ENCODE peak calls at places on chromosome 1, in nine cellular contexts. One of them, this sample, is unnamed.
A peak's percentile ranks its signal among the peaks of the same experiment; 100 is the strongest.

GRCh38 chr1:220013497-220013896 is 32.8 kb downstream of the EPRS1 start:
- DNase-seq in stimulated activated CD8-positive, alpha-beta memory T cell treated with anti-CD3 and anti-CD28 coated beads, Interleukin-15, amount 100 ng/mL, for 4 hours: no peak
- DNase-seq in AG04449: no peak
- DNase-seq in fibroblast of mammary gland: peak; percentile 64
- DNase-seq in activated T-cell treated with anti-CD3 and anti-CD28 coated beads for 1 hour: no peak
- DNase-seq in adrenal gland: peak; percentile 37
- DNase-seq in heart right ventricle: no peak
- DNase-seq in fibroblast of the conjunctiva: peak; percentile 9
- DNase-seq in neural crest cell: no peak
- DNase-seq in this sample: no peak

GRCh38 chr1:241706967-241707366 is 54.9 kb downstream of the WDR64 start:
- DNase-seq in stimulated activated CD8-positive, alpha-beta memory T cell treated with anti-CD3 and anti-CD28 coated beads, Interleukin-15, amount 100 ng/mL, for 4 hours: no peak
- DNase-seq in AG04449: no peak
- DNase-seq in fibroblast of mammary gland: peak; percentile 90
- DNase-seq in activated T-cell treated with anti-CD3 and anti-CD28 coated beads for 1 hour: no peak
- DNase-seq in adrenal gland: no peak
- DNase-seq in heart right ventricle: no peak
- DNase-seq in fibroblast of the conjunctiva: peak; percentile 67
- DNase-seq in neural crest cell: no peak
- DNase-seq in this sample: no peak

GRCh38 chr1:59672851-59673574 is 141.7 kb upstream of the HOOK1 start:
- DNase-seq in stimulated activated CD8-positive, alpha-beta memory T cell treated with anti-CD3 and anti-CD28 coated beads, Interleukin-15, amount 100 ng/mL, for 4 hours: no peak
- DNase-seq in AG04449: no peak
- DNase-seq in fibroblast of mammary gland: peak; percentile 88
- DNase-seq in activated T-cell treated with anti-CD3 and anti-CD28 coated beads for 1 hour: no peak
- DNase-seq in adrenal gland: no peak
- DNase-seq in heart right ventricle: no peak
- DNase-seq in fibroblast of the conjunctiva: no peak
- DNase-seq in neural crest cell: no peak
- DNase-seq in this sample: no peak

GRCh38 chr1:161198206-161198876 is 513 bp downstream of the ADAMTS4 start:
- DNase-seq in stimulated activated CD8-positive, alpha-beta memory T cell treated with anti-CD3 and anti-CD28 coated beads, Interleukin-15, amount 100 ng/mL, for 4 hours: no peak
- DNase-seq in AG04449: no peak
- DNase-seq in fibroblast of mammary gland: peak; percentile 48
- DNase-seq in activated T-cell treated with anti-CD3 and anti-CD28 coated beads for 1 hour: no peak
- DNase-seq in adrenal gland: no peak
- DNase-seq in heart right ventricle: no peak
- DNase-seq in fibroblast of the conjunctiva: no peak
- DNase-seq in neural crest cell: peak; percentile 29
- DNase-seq in this sample: peak; percentile 87

GRCh38 chr1:29752141-29752540 is 515.8 kb downstream of the PTPRU start:
- DNase-seq in stimulated activated CD8-positive, alpha-beta memory T cell treated with anti-CD3 and anti-CD28 coated beads, Interleukin-15, amount 100 ng/mL, for 4 hours: no peak
- DNase-seq in AG04449: no peak
- DNase-seq in fibroblast of mammary gland: no peak
- DNase-seq in activated T-cell treated with anti-CD3 and anti-CD28 coated beads for 1 hour: no peak
- DNase-seq in adrenal gland: no peak
- DNase-seq in heart right ventricle: no peak
- DNase-seq in fibroblast of the conjunctiva: no peak
- DNase-seq in neural crest cell: peak; percentile 26
- DNase-seq in this sample: no peak

GRCh38 chr1:22412932-22413727 is 38.5 kb upstream of the ZBTB40 start:
- DNase-seq in stimulated activated CD8-positive, alpha-beta memory T cell treated with anti-CD3 and anti-CD28 coated beads, Interleukin-15, amount 100 ng/mL, for 4 hours: no peak
- DNase-seq in AG04449: no peak
- DNase-seq in fibroblast of mammary gland: peak; percentile 40
- DNase-seq in activated T-cell treated with anti-CD3 and anti-CD28 coated beads for 1 hour: no peak
- DNase-seq in adrenal gland: peak; percentile 79
- DNase-seq in heart right ventricle: no peak
- DNase-seq in fibroblast of the conjunctiva: no peak
- DNase-seq in neural crest cell: no peak
- DNase-seq in this sample: no peak

GRCh38 chr1:33050221-33051076 is 13.8 kb upstream of the AK2 start:
- DNase-seq in stimulated activated CD8-positive, alpha-beta memory T cell treated with anti-CD3 and anti-CD28 coated beads, Interleukin-15, amount 100 ng/mL, for 4 hours: no peak
- DNase-seq in AG04449: peak; percentile 82
- DNase-seq in fibroblast of mammary gland: peak; percentile 90
- DNase-seq in activated T-cell treated with anti-CD3 and anti-CD28 coated beads for 1 hour: no peak
- DNase-seq in adrenal gland: peak; percentile 27
- DNase-seq in heart right ventricle: no peak
- DNase-seq in fibroblast of the conjunctiva: peak; percentile 96
- DNase-seq in neural crest cell: no peak
- DNase-seq in this sample: no peak

GRCh38 chr1:2391034-2391384 is 345 bp downstream of the MORN1 start:
- DNase-seq in stimulated activated CD8-positive, alpha-beta memory T cell treated with anti-CD3 and anti-CD28 coated beads, Interleukin-15, amount 100 ng/mL, for 4 hours: no peak
- DNase-seq in AG04449: no peak
- DNase-seq in fibroblast of mammary gland: peak; percentile 20
- DNase-seq in activated T-cell treated with anti-CD3 and anti-CD28 coated beads for 1 hour: no peak
- DNase-seq in adrenal gland: no peak
- DNase-seq in heart right ventricle: no peak
- DNase-seq in fibroblast of the conjunctiva: no peak
- DNase-seq in neural crest cell: peak; percentile 28
- DNase-seq in this sample: no peak

GRCh38 chr1:79069828-79070227 is 63.3 kb upstream of the ADGRL4 start:
- DNase-seq in stimulated activated CD8-positive, alpha-beta memory T cell treated with anti-CD3 and anti-CD28 coated beads, Interleukin-15, amount 100 ng/mL, for 4 hours: no peak
- DNase-seq in AG04449: no peak
- DNase-seq in fibroblast of mammary gland: no peak
- DNase-seq in activated T-cell treated with anti-CD3 and anti-CD28 coated beads for 1 hour: no peak
- DNase-seq in adrenal gland: no peak
- DNase-seq in heart right ventricle: no peak
- DNase-seq in fibroblast of the conjunctiva: no peak
- DNase-seq in neural crest cell: no peak
- DNase-seq in this sample: no peak